ENCODE peak calls at places on chromosomes 12 and 14, in seven cellular contexts. Z is body of pancreas, T is heart right ventricle, U is gastrocnemius medialis, O is PC-3, V is AG09309, D is GM12865. P is an unnamed sample.

GRCh38 chr12:47534695-47535094 is 171.1 kb downstream of the RPAP3 start:
- DNase-seq in Z (no peak), T (no peak), U (no peak), O (peak), V (no peak), D (no peak), P (no peak)

GRCh38 chr12:11085419-11085818 is 6.7 kb downstream of the TAS2R43 start:
- DNase-seq in Z (no peak), T (no peak), U (no peak), O (no peak), V (no peak), D (no peak), P (no peak)

GRCh38 chr14:28745176-28745575 is 21.4 kb upstream of the FOXG1 start:
- DNase-seq in Z (no peak), T (no peak), U (no peak), O (no peak), V (no peak), D (no peak), P (no peak)

GRCh38 chr12:6377667-6377994 is 2.3 kb upstream of the SCNN1A start:
- DNase-seq in Z (peak), T (no peak), U (no peak), O (no peak), V (no peak), D (no peak), P (peak)

GRCh38 chr12:51661199-51661598 is 70.2 kb downstream of the SCN8A start:
- DNase-seq in Z (no peak), T (no peak), U (no peak), O (no peak), V (peak), D (no peak), P (no peak)

GRCh38 chr12:114995891-114996290 is 311.9 kb upstream of the TBX3 start:
- DNase-seq in Z (no peak), T (no peak), U (no peak), O (peak), V (no peak), D (no peak), P (no peak)

GRCh38 chr12:51244269-51244668 is 5.6 kb downstream of the DAZAP2 start:
- DNase-seq in Z (no peak), T (no peak), U (no peak), O (no peak), V (no peak), D (no peak), P (no peak)

GRCh38 chr12:46400406-46400805 is 27.8 kb upstream of the SLC38A2 start:
- DNase-seq in Z (no peak), T (no peak), U (no peak), O (no peak), V (no peak), D (no peak), P (no peak)

GRCh38 chr14:80927385-80927989 is 14.1 kb downstream of the CEP128 start:
- DNase-seq in Z (no peak), T (no peak), U (no peak), O (no peak), V (no peak), D (no peak), P (no peak)

GRCh38 chr14:74978416-74978947 is 23.1 kb upstream of the PGF start:
- DNase-seq in Z (no peak), T (no peak), U (no peak), O (peak), V (no peak), D (no peak), P (no peak)

GRCh38 chr12:29160230-29160629 is 11.2 kb downstream of the FAR2 start:
- DNase-seq in Z (no peak), T (no peak), U (no peak), O (no peak), V (no peak), D (no peak), P (no peak)

GRCh38 chr14:92596328-92596943 is 82.9 kb downstream of the RIN3 start:
- DNase-seq in Z (no peak), T (no peak), U (no peak), O (no peak), V (no peak), D (no peak), P (no peak)

GRCh38 chr12:54324617-54325441 is at the start of gene COPZ1:
- DNase-seq in Z (peak), T (peak), U (peak), O (peak), V (peak), D (peak), P (peak)

GRCh38 chr14:79412822-79413221 is 798.5 kb downstream of the DIO2 start:
- DNase-seq in Z (no peak), T (no peak), U (no peak), O (peak), V (no peak), D (no peak), P (no peak)

GRCh38 chr12:132162508-132163031 is 18.3 kb downstream of the NOC4L start:
- DNase-seq in Z (no peak), T (no peak), U (no peak), O (peak), V (peak), D (no peak), P (no peak)

GRCh38 chr12:126051611-126052107 is 986.4 kb downstream of the AACS start:
- DNase-seq in Z (no peak), T (no peak), U (no peak), O (peak), V (peak), D (no peak), P (no peak)

GRCh38 chr12:88339254-88339949 is 197.3 kb downstream of the TMTC3 start:
- DNase-seq in Z (no peak), T (no peak), U (no peak), O (peak), V (no peak), D (peak), P (no peak)

GRCh38 chr12:6700646-6701051 is at the start of gene PIANP:
- DNase-seq in Z (peak), T (no peak), U (no peak), O (no peak), V (no peak), D (no peak), P (peak)

GRCh38 chr12:81257952-81258551 is 180.2 kb downstream of the ACSS3 start:
- DNase-seq in Z (no peak), T (no peak), U (no peak), O (peak), V (no peak), D (peak), P (peak)

GRCh38 chr12:106274575-106275081 is 26.8 kb upstream of the CKAP4 start:
- DNase-seq in Z (peak), T (no peak), U (no peak), O (no peak), V (peak), D (no peak), P (peak)

GRCh38 chr12:92035477-92035876 is 110.2 kb downstream of the BTG1 start:
- DNase-seq in Z (no peak), T (no peak), U (no peak), O (no peak), V (no peak), D (no peak), P (no peak)
- H3K4me3 ChIP-seq in Z (no peak), T (no peak), U (peak), O (peak), V (no peak), D (peak), P (no peak)

GRCh38 chr12:48981757-48982157 is 3.6 kb downstream of the WNT1 start:
- DNase-seq in Z (no peak), T (no peak), U (no peak), O (no peak), V (no peak), D (no peak), P (no peak)
- H3K4me3 ChIP-seq in Z (no peak), T (peak), U (no peak), O (no peak), V (no peak), D (no peak), P (no peak)

GRCh38 chr12:77572371-77572770 is 258.3 kb upstream of the NAV3 start:
- DNase-seq in Z (no peak), T (no peak), U (no peak), O (no peak), V (no peak), D (no peak), P (no peak)
- H3K4me3 ChIP-seq in Z (no peak), T (no peak), U (no peak), O (no peak), V (no peak), D (no peak), P (no peak)

GRCh38 chr12:27554421-27555186 is 30.6 kb downstream of the PPFIBP1 start:
- DNase-seq in Z (no peak), T (peak), U (no peak), O (no peak), V (no peak), D (no peak), P (no peak)
- H3K4me3 ChIP-seq in Z (no peak), T (peak), U (peak), O (no peak), V (no peak), D (no peak), P (no peak)

GRCh38 chr12:120901818-120902217 is 2.3 kb downstream of the SPPL3 start:
- DNase-seq in Z (no peak), T (no peak), U (no peak), O (peak), V (no peak), D (peak), P (no peak)
- H3K4me3 ChIP-seq in Z (no peak), T (no peak), U (no peak), O (peak), V (no peak), D (peak), P (no peak)

GRCh38 chr14:37600880-37601741 is 5.7 kb downstream of the TTC6 start:
- DNase-seq in Z (no peak), T (no peak), U (no peak), O (peak), V (no peak), D (no peak), P (peak)

GRCh38 chr14:37598973-37599526 is 3.6 kb downstream of the TTC6 start:
- DNase-seq in Z (no peak), T (no peak), U (no peak), O (no peak), V (no peak), D (no peak), P (no peak)

GRCh38 chr14:37601849-37602248 is 6.4 kb downstream of the TTC6 start:
- DNase-seq in Z (no peak), T (no peak), U (no peak), O (no peak), V (no peak), D (no peak), P (no peak)

GRCh38 chr14:37598085-37598972 is 2.9 kb downstream of the TTC6 start:
- DNase-seq in Z (no peak), T (no peak), U (no peak), O (peak), V (no peak), D (no peak), P (peak)

DNA sequence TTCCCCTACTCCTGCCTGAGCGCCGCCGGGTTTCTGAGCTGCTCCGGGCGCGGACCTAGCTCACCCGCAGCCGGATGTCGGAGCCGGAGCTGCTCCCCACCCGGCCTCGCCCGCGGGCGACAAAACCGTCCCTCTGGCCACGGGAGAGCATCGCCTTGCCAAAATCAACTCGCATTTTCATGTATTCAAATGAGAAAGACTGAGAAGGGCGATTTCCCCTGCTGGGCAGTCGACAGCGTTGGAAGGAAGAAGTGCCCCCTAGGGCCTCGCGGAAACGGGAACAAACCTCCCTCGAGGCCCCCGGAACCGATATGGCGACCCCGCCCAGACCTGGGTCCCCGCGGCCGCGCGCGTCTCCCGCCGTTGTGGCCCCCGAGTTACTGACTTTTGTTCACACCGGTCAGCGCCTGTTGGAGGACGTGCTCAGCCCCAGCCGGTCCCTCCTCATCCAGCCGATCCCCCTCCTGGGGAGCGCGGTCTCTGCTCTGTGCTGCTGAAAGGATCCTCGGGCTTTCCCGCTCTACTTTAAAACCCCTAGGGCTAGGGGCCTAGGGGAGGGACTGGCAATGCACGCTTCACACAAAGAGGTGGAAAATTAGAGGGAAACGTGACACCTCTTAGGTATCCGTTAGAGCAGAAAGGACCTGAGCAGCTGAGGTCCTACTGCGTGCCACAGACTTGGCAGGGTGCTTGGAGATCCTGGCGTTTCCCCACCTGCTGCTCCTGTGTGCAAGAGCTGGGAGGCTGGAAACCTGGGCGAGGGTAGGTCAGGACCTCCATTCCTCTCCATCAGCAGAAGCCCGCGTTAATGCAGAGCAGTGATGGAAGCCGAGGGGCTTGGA is 4.3 kb downstream of the TTC6 start:
- DNase-seq in Z (no peak), T (no peak), U (no peak), O (peak), V (no peak), D (no peak), P (no peak)
- H3K4me3 ChIP-seq in Z (no peak), T (no peak), U (no peak), O (peak), V (peak), D (no peak), P (no peak)

DNA sequence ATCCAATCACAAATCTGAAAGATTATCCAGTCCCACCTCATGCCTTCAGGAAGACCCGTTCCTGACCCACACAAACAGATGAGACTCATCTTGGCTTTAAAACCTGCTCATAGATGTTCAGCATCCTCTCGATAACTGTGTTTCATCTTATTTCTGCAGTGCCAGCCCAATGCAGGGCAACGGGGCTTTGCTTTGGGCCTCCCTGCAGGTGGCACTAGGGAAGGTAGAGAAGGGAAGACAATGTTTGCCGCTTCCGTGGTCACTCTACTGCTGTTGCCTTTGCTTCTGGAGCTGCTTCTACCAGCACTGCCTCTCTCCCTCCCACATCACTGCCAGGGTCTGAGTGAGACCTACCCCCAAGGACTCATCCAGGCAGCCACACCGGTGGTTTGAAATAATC is 2.9 kb upstream of the GPX2 start:
- DNase-seq in Z (no peak), T (no peak), U (no peak), O (no peak), V (no peak), D (no peak), P (no peak)
- H3K4me3 ChIP-seq in Z (no peak), T (no peak), U (no peak), O (no peak), V (no peak), D (no peak), P (no peak)

DNA sequence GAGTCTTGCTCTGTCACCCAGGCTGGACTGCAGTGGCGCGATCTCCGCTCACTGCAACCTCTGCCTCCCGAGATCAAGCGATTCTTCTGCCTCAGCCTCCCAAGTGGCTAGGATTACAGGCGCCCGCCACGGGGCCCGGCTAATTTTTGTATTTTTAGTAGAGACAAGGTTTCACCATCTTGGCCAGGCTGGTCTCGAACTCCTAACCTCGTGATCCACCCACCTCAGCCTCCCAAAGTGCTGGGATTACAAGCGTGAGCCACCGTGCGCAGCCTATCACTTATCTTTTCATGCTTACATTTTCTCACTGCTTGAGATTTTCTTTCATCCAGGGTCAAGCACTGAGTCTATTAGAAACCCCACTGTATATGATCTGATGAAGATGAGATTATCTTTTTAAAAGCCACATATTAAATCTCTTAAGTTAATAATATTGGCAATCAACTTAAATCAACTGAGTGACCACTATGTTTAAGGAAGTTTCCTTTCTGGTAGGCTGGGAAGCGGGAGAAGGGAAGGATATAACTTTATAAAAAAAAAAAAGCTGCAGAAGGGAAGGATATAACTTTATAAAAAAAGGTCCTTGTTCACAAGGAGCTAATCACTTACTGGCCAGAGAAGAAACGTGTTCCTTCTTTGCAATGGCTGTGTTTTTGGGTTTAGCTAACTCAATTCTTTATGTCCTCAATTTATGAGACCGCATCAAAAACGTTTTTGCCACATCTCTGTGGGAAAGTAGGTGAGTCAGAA is 1.3 kb upstream of the MDM2 start:
- DNase-seq in Z (no peak), T (no peak), U (no peak), O (peak), V (no peak), D (no peak), P (no peak)
- H3K4me3 ChIP-seq in Z (no peak), T (peak), U (peak), O (peak), V (no peak), D (peak), P (no peak)